ENCODE peak calls at places on chromosomes 2 and 18, in eight cellular contexts. One of them, this sample, is unnamed.

GRCh38 chr2:173997269-173997668 is 32.1 kb upstream of the SP3 start:
- DNase-seq in HL-60: peak; percentile 89
- DNase-seq in cardiac fibroblast: peak; percentile 28
- DNase-seq in A549: no peak
- DNase-seq in AG04450: no peak
- DNase-seq in lower lobe of right lung: peak; percentile 91
- DNase-seq in endodermal cell: no peak
- DNase-seq in dorsolateral prefrontal cortex: no peak
- DNase-seq in this sample: no peak

GRCh38 chr18:57523171-57523956 is 63.1 kb downstream of the FECH start:
- DNase-seq in cardiac fibroblast: no peak
- DNase-seq in dorsolateral prefrontal cortex: no peak
- DNase-seq in endodermal cell: peak; percentile 17
- DNase-seq in lower lobe of right lung: no peak
- DNase-seq in AG04450: no peak
- DNase-seq in A549: no peak
- DNase-seq in HL-60: peak; percentile 31
- DNase-seq in this sample: no peak

GRCh38 chr2:129906139-129906860 is 73.2 kb upstream of the RAB6C start:
- DNase-seq in AG04450: no peak
- DNase-seq in cardiac fibroblast: no peak
- DNase-seq in dorsolateral prefrontal cortex: no peak
- DNase-seq in lower lobe of right lung: no peak
- DNase-seq in HL-60: no peak
- DNase-seq in A549: no peak
- DNase-seq in endodermal cell: peak; percentile 31
- DNase-seq in this sample: no peak

GRCh38 chr2:30321466-30321865 is 90.1 kb downstream of the LBH start:
- DNase-seq in lower lobe of right lung: no peak
- DNase-seq in A549: no peak
- DNase-seq in dorsolateral prefrontal cortex: no peak
- DNase-seq in AG04450: peak; percentile 10
- DNase-seq in HL-60: no peak
- DNase-seq in endodermal cell: no peak
- DNase-seq in cardiac fibroblast: peak; percentile 31
- DNase-seq in this sample: no peak

GRCh38 chr2:236109473-236109872 is 58.7 kb downstream of the GBX2 start:
- DNase-seq in A549: no peak
- DNase-seq in cardiac fibroblast: no peak
- DNase-seq in lower lobe of right lung: no peak
- DNase-seq in endodermal cell: no peak
- DNase-seq in AG04450: no peak
- DNase-seq in HL-60: no peak
- DNase-seq in dorsolateral prefrontal cortex: no peak
- DNase-seq in this sample: no peak

GRCh38 chr2:36329746-36330145 is 25.8 kb upstream of the CRIM1 start:
- DNase-seq in AG04450: peak; percentile 37
- DNase-seq in dorsolateral prefrontal cortex: no peak
- DNase-seq in endodermal cell: no peak
- DNase-seq in lower lobe of right lung: no peak
- DNase-seq in HL-60: no peak
- DNase-seq in A549: peak; percentile 52
- DNase-seq in cardiac fibroblast: peak; percentile 82
- DNase-seq in this sample: no peak

GRCh38 chr18:741931-742512 is 29.6 kb upstream of the ENOSF1 start:
- DNase-seq in cardiac fibroblast: peak; percentile 71
- DNase-seq in A549: peak; percentile 37
- DNase-seq in endodermal cell: no peak
- DNase-seq in dorsolateral prefrontal cortex: no peak
- DNase-seq in AG04450: peak; percentile 15
- DNase-seq in HL-60: peak; percentile 39
- DNase-seq in lower lobe of right lung: no peak
- DNase-seq in this sample: peak; percentile 45

GRCh38 chr18:55400590-55401274 is 187.3 kb downstream of the TCF4 start:
- DNase-seq in lower lobe of right lung: no peak
- DNase-seq in endodermal cell: no peak
- DNase-seq in AG04450: no peak
- DNase-seq in A549: no peak
- DNase-seq in HL-60: no peak
- DNase-seq in dorsolateral prefrontal cortex: no peak
- DNase-seq in cardiac fibroblast: peak; percentile 48
- DNase-seq in this sample: no peak

GRCh38 chr2:64101141-64101591 is 43.1 kb downstream of the PELI1 start:
- DNase-seq in HL-60: no peak
- DNase-seq in cardiac fibroblast: peak; percentile 66
- DNase-seq in AG04450: no peak
- DNase-seq in A549: no peak
- DNase-seq in lower lobe of right lung: no peak
- DNase-seq in dorsolateral prefrontal cortex: no peak
- DNase-seq in endodermal cell: no peak
- DNase-seq in this sample: no peak

GRCh38 chr2:88903744-88904353 is 212.4 kb downstream of the RPIA start:
- DNase-seq in lower lobe of right lung: no peak
- DNase-seq in AG04450: no peak
- DNase-seq in dorsolateral prefrontal cortex: no peak
- DNase-seq in endodermal cell: no peak
- DNase-seq in HL-60: peak; percentile 8
- DNase-seq in A549: peak; percentile 13
- DNase-seq in cardiac fibroblast: peak; percentile 44
- DNase-seq in this sample: no peak

GRCh38 chr2:158619496-158619895 is 162.7 kb downstream of the PKP4 start:
- DNase-seq in A549: no peak
- DNase-seq in endodermal cell: no peak
- DNase-seq in cardiac fibroblast: peak; percentile 70
- DNase-seq in AG04450: no peak
- DNase-seq in lower lobe of right lung: no peak
- DNase-seq in dorsolateral prefrontal cortex: no peak
- DNase-seq in HL-60: no peak
- DNase-seq in this sample: no peak

GRCh38 chr18:36249392-36249791 is 48.1 kb upstream of the FHOD3 start:
- DNase-seq in A549: no peak
- DNase-seq in endodermal cell: no peak
- DNase-seq in dorsolateral prefrontal cortex: no peak
- DNase-seq in HL-60: no peak
- DNase-seq in lower lobe of right lung: no peak
- DNase-seq in AG04450: no peak
- DNase-seq in cardiac fibroblast: no peak
- DNase-seq in this sample: no peak

GRCh38 chr2:96637385-96638143 is 548 bp downstream of the KANSL3 start:
- DNase-seq in endodermal cell: peak; percentile 90
- DNase-seq in dorsolateral prefrontal cortex: peak; percentile 51
- DNase-seq in cardiac fibroblast: peak; percentile 94
- DNase-seq in lower lobe of right lung: peak; percentile 93
- DNase-seq in AG04450: peak; percentile 48
- DNase-seq in HL-60: peak; percentile 72
- DNase-seq in A549: peak; percentile 47
- DNase-seq in this sample: no peak

GRCh38 chr2:234446404-234447076 is 50.3 kb downstream of the ARL4C start:
- DNase-seq in dorsolateral prefrontal cortex: no peak
- DNase-seq in lower lobe of right lung: peak; percentile 86
- DNase-seq in HL-60: peak; percentile 91
- DNase-seq in A549: no peak
- DNase-seq in cardiac fibroblast: no peak
- DNase-seq in AG04450: no peak
- DNase-seq in endodermal cell: no peak
- DNase-seq in this sample: no peak

GRCh38 chr2:203669820-203670219 is 36.6 kb upstream of the CD28 start:
- DNase-seq in dorsolateral prefrontal cortex: no peak
- DNase-seq in A549: no peak
- DNase-seq in lower lobe of right lung: no peak
- DNase-seq in cardiac fibroblast: peak; percentile 57
- DNase-seq in HL-60: no peak
- DNase-seq in endodermal cell: no peak
- DNase-seq in AG04450: no peak
- DNase-seq in this sample: no peak

GRCh38 chr18:61475931-61476330 is 142.7 kb downstream of the CDH20 start:
- DNase-seq in dorsolateral prefrontal cortex: no peak
- DNase-seq in endodermal cell: no peak
- DNase-seq in cardiac fibroblast: no peak
- DNase-seq in lower lobe of right lung: no peak
- DNase-seq in HL-60: no peak
- DNase-seq in A549: no peak
- DNase-seq in AG04450: no peak
- DNase-seq in this sample: no peak

GRCh38 chr18:45012286-45012685 is 331.6 kb downstream of the SETBP1 start:
- DNase-seq in A549: no peak
- DNase-seq in cardiac fibroblast: peak; percentile 15
- DNase-seq in dorsolateral prefrontal cortex: no peak
- DNase-seq in endodermal cell: no peak
- DNase-seq in AG04450: no peak
- DNase-seq in HL-60: no peak
- DNase-seq in lower lobe of right lung: no peak
- DNase-seq in this sample: no peak

GRCh38 chr2:222722327-222722946 is 51.0 kb downstream of the MOGAT1 start:
- DNase-seq in endodermal cell: no peak
- DNase-seq in dorsolateral prefrontal cortex: no peak
- DNase-seq in A549: no peak
- DNase-seq in lower lobe of right lung: no peak
- DNase-seq in AG04450: no peak
- DNase-seq in cardiac fibroblast: peak; percentile 70
- DNase-seq in HL-60: no peak
- DNase-seq in this sample: no peak

GRCh38 chr18:32072321-32072720 is 19.4 kb upstream of the RNF138 start:
- DNase-seq in lower lobe of right lung: no peak
- DNase-seq in AG04450: no peak
- DNase-seq in endodermal cell: no peak
- DNase-seq in A549: peak; percentile 28
- DNase-seq in cardiac fibroblast: no peak
- DNase-seq in HL-60: no peak
- DNase-seq in dorsolateral prefrontal cortex: no peak
- DNase-seq in this sample: no peak

GRCh38 chr2:97961534-97961933 is 34.2 kb downstream of the TMEM131 start:
- DNase-seq in AG04450: no peak
- DNase-seq in lower lobe of right lung: no peak
- DNase-seq in endodermal cell: no peak
- DNase-seq in A549: no peak
- DNase-seq in HL-60: no peak
- DNase-seq in cardiac fibroblast: no peak
- DNase-seq in dorsolateral prefrontal cortex: no peak
- DNase-seq in this sample: no peak

GRCh38 chr18:22186484-22186971 is 17.1 kb downstream of the GATA6 start:
- DNase-seq in dorsolateral prefrontal cortex: no peak
- DNase-seq in cardiac fibroblast: peak; percentile 18
- DNase-seq in AG04450: no peak
- DNase-seq in A549: no peak
- DNase-seq in lower lobe of right lung: no peak
- DNase-seq in HL-60: no peak
- DNase-seq in endodermal cell: peak; percentile 35
- DNase-seq in this sample: no peak

GRCh38 chr2:84885111-84885510 is 4.2 kb upstream of the TRABD2A start:
- DNase-seq in A549: no peak
- DNase-seq in lower lobe of right lung: no peak
- DNase-seq in AG04450: no peak
- DNase-seq in dorsolateral prefrontal cortex: no peak
- DNase-seq in endodermal cell: peak; percentile 26
- DNase-seq in HL-60: no peak
- DNase-seq in cardiac fibroblast: no peak
- DNase-seq in this sample: no peak

GRCh38 chr2:84891355-84892010 is 10.6 kb upstream of the TRABD2A start:
- DNase-seq in cardiac fibroblast: no peak
- DNase-seq in A549: no peak
- DNase-seq in dorsolateral prefrontal cortex: no peak
- DNase-seq in lower lobe of right lung: no peak
- DNase-seq in AG04450: no peak
- DNase-seq in HL-60: no peak
- DNase-seq in endodermal cell: peak; percentile 47
- DNase-seq in this sample: no peak

GRCh38 chr2:84888401-84889276 is 7.8 kb upstream of the TRABD2A start:
- DNase-seq in endodermal cell: peak; percentile 37
- DNase-seq in dorsolateral prefrontal cortex: no peak
- DNase-seq in AG04450: no peak
- DNase-seq in HL-60: peak; percentile 84
- DNase-seq in A549: no peak
- DNase-seq in lower lobe of right lung: no peak
- DNase-seq in cardiac fibroblast: peak; percentile 73
- DNase-seq in this sample: no peak

GRCh38 chr2:84886791-84887190 is 5.9 kb upstream of the TRABD2A start:
- DNase-seq in dorsolateral prefrontal cortex: no peak
- DNase-seq in AG04450: no peak
- DNase-seq in HL-60: no peak
- DNase-seq in A549: no peak
- DNase-seq in cardiac fibroblast: no peak
- DNase-seq in endodermal cell: peak; percentile 27
- DNase-seq in lower lobe of right lung: no peak
- DNase-seq in this sample: no peak

GRCh38 chr2:84889332-84889731 is 8.4 kb upstream of the TRABD2A start:
- DNase-seq in endodermal cell: peak; percentile 34
- DNase-seq in AG04450: no peak
- DNase-seq in A549: no peak
- DNase-seq in HL-60: no peak
- DNase-seq in dorsolateral prefrontal cortex: no peak
- DNase-seq in cardiac fibroblast: no peak
- DNase-seq in lower lobe of right lung: no peak
- DNase-seq in this sample: no peak
- TF ChIP-seq CTCF in endodermal cell: no peak
- TF ChIP-seq CTCF in AG04450: no peak
- TF ChIP-seq CTCF in A549: no peak
- TF ChIP-seq CTCF in HL-60: no peak
- TF ChIP-seq CTCF in dorsolateral prefrontal cortex: no peak
- TF ChIP-seq CTCF in cardiac fibroblast: no peak
- TF ChIP-seq CTCF in lower lobe of right lung: no peak
- TF ChIP-seq CTCF in this sample: no peak

GRCh38 chr18:77054606-77055428 is 77.8 kb downstream of the MBP start:
- DNase-seq in A549: peak; percentile 66
- DNase-seq in dorsolateral prefrontal cortex: peak; percentile 35
- DNase-seq in HL-60: peak; percentile 100
- DNase-seq in cardiac fibroblast: peak; percentile 87
- DNase-seq in lower lobe of right lung: peak; percentile 92
- DNase-seq in AG04450: peak; percentile 71
- DNase-seq in endodermal cell: peak; percentile 86
- DNase-seq in this sample: no peak
- TF ChIP-seq CTCF in A549: peak; percentile 57
- TF ChIP-seq CTCF in dorsolateral prefrontal cortex: peak; percentile 75
- TF ChIP-seq CTCF in HL-60: peak; percentile 98
- TF ChIP-seq CTCF in cardiac fibroblast: peak; percentile 86
- TF ChIP-seq CTCF in lower lobe of right lung: peak; percentile 73
- TF ChIP-seq CTCF in AG04450: peak; percentile 92
- TF ChIP-seq CTCF in endodermal cell: peak; percentile 71
- TF ChIP-seq CTCF in this sample: peak; percentile 37

DNA sequence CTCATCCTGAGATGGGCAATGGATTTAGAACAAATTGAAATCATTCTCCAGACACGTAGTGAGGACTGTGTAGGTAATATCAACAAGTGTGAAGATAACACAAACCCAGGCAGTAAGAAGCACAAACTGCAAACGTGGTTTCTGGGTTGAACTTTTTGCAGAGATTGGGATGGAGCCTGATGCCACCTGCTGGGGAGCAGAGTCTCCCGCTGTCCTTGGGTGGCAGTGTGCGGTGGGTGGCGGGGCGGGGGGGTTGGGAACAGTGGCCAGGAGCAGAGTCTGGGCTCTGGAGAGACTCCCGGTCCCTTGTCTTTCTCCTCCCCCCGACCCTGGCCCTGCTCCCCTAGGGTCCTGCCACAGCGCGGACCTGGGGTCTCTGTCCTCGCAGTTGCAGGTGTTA is 19.5 kb downstream of the TRAF3IP1 start:
- DNase-seq in dorsolateral prefrontal cortex: no peak
- DNase-seq in cardiac fibroblast: no peak
- DNase-seq in A549: peak; percentile 29
- DNase-seq in lower lobe of right lung: no peak
- DNase-seq in HL-60: no peak
- DNase-seq in AG04450: no peak
- DNase-seq in endodermal cell: no peak
- DNase-seq in this sample: no peak
- TF ChIP-seq CTCF in dorsolateral prefrontal cortex: peak; percentile 15
- TF ChIP-seq CTCF in cardiac fibroblast: no peak
- TF ChIP-seq CTCF in A549: peak; percentile 46
- TF ChIP-seq CTCF in lower lobe of right lung: no peak
- TF ChIP-seq CTCF in HL-60: no peak
- TF ChIP-seq CTCF in AG04450: no peak
- TF ChIP-seq CTCF in endodermal cell: peak; percentile 11
- TF ChIP-seq CTCF in this sample: peak; percentile 9

GRCh38 chr2:190698895-190699294 is 50.0 kb downstream of the NAB1 start:
- DNase-seq in HL-60: no peak
- DNase-seq in A549: no peak
- DNase-seq in cardiac fibroblast: peak; percentile 37
- DNase-seq in AG04450: no peak
- DNase-seq in endodermal cell: peak; percentile 80
- DNase-seq in lower lobe of right lung: no peak
- DNase-seq in dorsolateral prefrontal cortex: no peak
- DNase-seq in this sample: no peak
- TF ChIP-seq CTCF in HL-60: no peak
- TF ChIP-seq CTCF in A549: no peak
- TF ChIP-seq CTCF in cardiac fibroblast: peak; percentile 47
- TF ChIP-seq CTCF in AG04450: peak; percentile 51
- TF ChIP-seq CTCF in endodermal cell: peak; percentile 70
- TF ChIP-seq CTCF in lower lobe of right lung: no peak
- TF ChIP-seq CTCF in dorsolateral prefrontal cortex: no peak
- TF ChIP-seq CTCF in this sample: no peak